ENCODE peak calls at places on chromosomes 11 and 22, in nine cellular contexts. W, G, Q, O, T, V, S, F and R are unnamed samples.

GRCh38 chr11:2887526-2888195 is 2.1 kb upstream of the CDKN1C start:
- DNase-seq in W (no peak), G (no peak), Q (no peak), O (no peak), T (no peak), V (no peak), S (no peak), F (no peak), R (no peak)

GRCh38 chr22:23500508-23501208 is 79.4 kb downstream of the IGLL1 start:
- DNase-seq in W (no peak), G (no peak), Q (no peak), O (no peak), T (no peak), V (no peak), S (no peak), F (no peak), R (no peak)

GRCh38 chr11:32987851-32988250 is 27.8 kb upstream of the DEPDC7 start:
- DNase-seq in W (no peak), G (no peak), Q (no peak), O (no peak), T (no peak), V (no peak), S (no peak), F (no peak), R (no peak)

GRCh38 chr22:36377022-36377631 is 10.6 kb downstream of the MYH9 start:
- DNase-seq in W (no peak), G (no peak), Q (no peak), O (no peak), T (no peak), V (no peak), S (no peak), F (no peak), R (no peak)

GRCh38 chr22:26702906-26703830 is 45.8 kb downstream of the MIAT start:
- DNase-seq in W (no peak), G (no peak), Q (peak), O (no peak), T (peak), V (no peak), S (no peak), F (peak), R (no peak)

GRCh38 chr22:30225220-30225922 is 21.2 kb downstream of the LIF start:
- DNase-seq in W (no peak), G (no peak), Q (no peak), O (no peak), T (no peak), V (no peak), S (no peak), F (no peak), R (no peak)

GRCh38 chr11:68373189-68373809 is 60.9 kb downstream of the LRP5 start:
- DNase-seq in W (no peak), G (peak), Q (peak), O (no peak), T (no peak), V (no peak), S (peak), F (peak), R (no peak)

GRCh38 chr22:40620464-40621046 is 16.0 kb downstream of the MRTFA start:
- DNase-seq in W (no peak), G (peak), Q (peak), O (no peak), T (no peak), V (no peak), S (no peak), F (peak), R (no peak)

GRCh38 chr11:64518928-64519327 is 72.1 kb upstream of the SLC22A12 start:
- DNase-seq in W (no peak), G (no peak), Q (no peak), O (no peak), T (no peak), V (no peak), S (no peak), F (no peak), R (no peak)

GRCh38 chr11:63814383-63814736 is 1.1 kb downstream of the SPINDOC start:
- DNase-seq in W (no peak), G (peak), Q (no peak), O (no peak), T (no peak), V (no peak), S (no peak), F (no peak), R (no peak)

GRCh38 chr11:60195923-60196368 is 13.1 kb upstream of the MS4A6A start:
- DNase-seq in W (no peak), G (no peak), Q (no peak), O (no peak), T (no peak), V (no peak), S (no peak), F (no peak), R (no peak)

GRCh38 chr11:15824060-15824459 is 532.3 kb downstream of the SOX6 start:
- DNase-seq in W (no peak), G (no peak), Q (no peak), O (no peak), T (peak), V (no peak), S (no peak), F (peak), R (no peak)

GRCh38 chr11:113556036-113556435 is 80.8 kb upstream of the DRD2 start:
- DNase-seq in W (no peak), G (no peak), Q (no peak), O (no peak), T (no peak), V (no peak), S (no peak), F (no peak), R (no peak)

GRCh38 chr11:60875856-60876485 is 8.6 kb downstream of the ZP1 start:
- DNase-seq in W (no peak), G (no peak), Q (no peak), O (no peak), T (no peak), V (no peak), S (no peak), F (no peak), R (no peak)

GRCh38 chr22:45584621-45585436 is 82.1 kb downstream of the FBLN1 start:
- DNase-seq in W (no peak), G (no peak), Q (no peak), O (peak), T (no peak), V (no peak), S (no peak), F (no peak), R (no peak)

GRCh38 chr11:123061403-123062157 is at the start of gene HSPA8:
- DNase-seq in W (no peak), G (peak), Q (peak), O (peak), T (peak), V (peak), S (peak), F (peak), R (peak)